ENCODE peak calls at places on chromosomes 11 and 22, in seven cellular contexts. P, Z, L, R, H, W and S are unnamed samples.

GRCh38 chr11:2586793-2587131 is 113.0 kb downstream of the KCNQ1OT1 start:
- DNase-seq in P (no peak), Z (no peak), L (peak; percentile 23), R (no peak), H (no peak), W (no peak), S (no peak)

GRCh38 chr11:112134473-112134872 is 29.4 kb downstream of the IL18 start:
- DNase-seq in P (no peak), Z (no peak), L (no peak), R (no peak), H (no peak), W (no peak), S (no peak)

GRCh38 chr11:119316729-119317591 is at the start of gene MCAM:
- DNase-seq in P (no peak), Z (peak; percentile 39), L (no peak), R (peak; percentile 33), H (peak; percentile 56), W (peak; percentile 50), S (no peak)

GRCh38 chr11:15371533-15371932 is 256.8 kb downstream of the INSC start:
- DNase-seq in P (no peak), Z (no peak), L (no peak), R (no peak), H (no peak), W (no peak), S (no peak)

GRCh38 chr11:85694385-85694980 is 8.5 kb upstream of the CCDC89 start:
- DNase-seq in P (no peak), Z (peak; percentile 70), L (no peak), R (peak; percentile 81), H (peak; percentile 73), W (no peak), S (peak; percentile 23)

GRCh38 chr11:132804258-132804657 is 728.0 kb downstream of the OPCML start:
- DNase-seq in P (no peak), Z (no peak), L (no peak), R (no peak), H (no peak), W (no peak), S (no peak)

GRCh38 chr11:111941963-111942362 is 4.8 kb downstream of the DIXDC1 start:
- DNase-seq in P (no peak), Z (no peak), L (no peak), R (no peak), H (peak; percentile 34), W (peak; percentile 51), S (no peak)

GRCh38 chr11:61488651-61489291 is 19.8 kb upstream of the LRRC10B start:
- DNase-seq in P (no peak), Z (peak; percentile 41), L (no peak), R (peak; percentile 45), H (peak; percentile 38), W (peak; percentile 81), S (no peak)

GRCh38 chr22:31230871-31231621 is 18.9 kb downstream of the LIMK2 start:
- DNase-seq in P (no peak), Z (peak; percentile 84), L (peak; percentile 66), R (peak; percentile 78), H (peak; percentile 74), W (no peak), S (no peak)

GRCh38 chr22:38718414-38718813 is 12.7 kb downstream of the GTPBP1 start:
- DNase-seq in P (no peak), Z (peak; percentile 82), L (no peak), R (peak; percentile 78), H (peak; percentile 96), W (no peak), S (no peak)

GRCh38 chr11:47553417-47553746 is 450 bp upstream of the CELF1 start:
- DNase-seq in P (no peak), Z (peak; percentile 55), L (no peak), R (no peak), H (peak; percentile 68), W (no peak), S (no peak)

GRCh38 chr11:305834-306211 is 1.8 kb upstream of the IFITM2 start:
- DNase-seq in P (no peak), Z (no peak), L (no peak), R (no peak), H (no peak), W (no peak), S (no peak)

GRCh38 chr11:2730323-2731284 is 30.8 kb upstream of the KCNQ1OT1 start:
- DNase-seq in P (no peak), Z (peak; percentile 20), L (no peak), R (no peak), H (no peak), W (no peak), S (no peak)

GRCh38 chr11:68513930-68514487 is 53.5 kb downstream of the PPP6R3 start:
- DNase-seq in P (no peak), Z (no peak), L (no peak), R (no peak), H (no peak), W (no peak), S (no peak)

DNA sequence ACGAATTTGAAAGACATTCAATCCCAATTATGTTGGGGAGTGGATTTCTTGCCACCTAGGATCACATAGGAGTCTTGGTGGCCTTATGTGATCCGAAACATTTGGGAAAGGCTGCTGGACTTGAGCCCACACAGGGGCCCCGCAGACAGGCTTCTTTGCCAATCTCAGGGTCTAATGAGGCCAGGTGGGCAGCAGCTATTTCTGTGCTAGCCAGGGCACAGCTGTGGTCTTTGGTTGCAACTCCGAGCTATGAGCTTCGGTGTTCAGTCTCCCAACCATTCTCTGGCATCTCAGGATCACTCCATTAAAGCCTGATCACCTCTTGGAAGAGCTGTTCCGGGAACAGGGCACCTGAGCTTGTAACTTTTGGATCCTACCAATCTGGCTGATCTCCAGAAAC is 84.4 kb downstream of the TP53I11 start:
- DNase-seq in P (no peak), Z (no peak), L (no peak), R (no peak), H (no peak), W (no peak), S (no peak)
- H3K4me3 ChIP-seq in P (no peak overlapping the region), Z (no peak overlapping the region), L (no peak overlapping the region), R (no peak overlapping the region), H (no peak overlapping the region), W (no peak overlapping the region), S (no peak overlapping the region)

GRCh38 chr11:8593455-8593854 is 573 bp downstream of the STK33 start:
- DNase-seq in P (no peak), Z (no peak), L (no peak), R (no peak), H (no peak), W (no peak), S (no peak)
- H3K4me3 ChIP-seq in P (peak overlapping the region; percentile 62), Z (no peak overlapping the region), L (peak overlapping the region; percentile 11), R (peak overlapping the region; percentile 62), H (peak overlapping the region; percentile 52), W (peak overlapping the region; percentile 77), S (peak overlapping the region; percentile 69)

GRCh38 chr11:9665749-9666148 is 1.9 kb downstream of the SWAP70 start:
- DNase-seq in P (no peak), Z (no peak), L (no peak), R (no peak), H (no peak), W (no peak), S (no peak)
- H3K4me3 ChIP-seq in P (no peak overlapping the region), Z (peak overlapping the region; percentile 95), L (no peak overlapping the region), R (peak overlapping the region; percentile 87), H (peak overlapping the region; percentile 84), W (peak overlapping the region; percentile 96), S (no peak overlapping the region)

DNA sequence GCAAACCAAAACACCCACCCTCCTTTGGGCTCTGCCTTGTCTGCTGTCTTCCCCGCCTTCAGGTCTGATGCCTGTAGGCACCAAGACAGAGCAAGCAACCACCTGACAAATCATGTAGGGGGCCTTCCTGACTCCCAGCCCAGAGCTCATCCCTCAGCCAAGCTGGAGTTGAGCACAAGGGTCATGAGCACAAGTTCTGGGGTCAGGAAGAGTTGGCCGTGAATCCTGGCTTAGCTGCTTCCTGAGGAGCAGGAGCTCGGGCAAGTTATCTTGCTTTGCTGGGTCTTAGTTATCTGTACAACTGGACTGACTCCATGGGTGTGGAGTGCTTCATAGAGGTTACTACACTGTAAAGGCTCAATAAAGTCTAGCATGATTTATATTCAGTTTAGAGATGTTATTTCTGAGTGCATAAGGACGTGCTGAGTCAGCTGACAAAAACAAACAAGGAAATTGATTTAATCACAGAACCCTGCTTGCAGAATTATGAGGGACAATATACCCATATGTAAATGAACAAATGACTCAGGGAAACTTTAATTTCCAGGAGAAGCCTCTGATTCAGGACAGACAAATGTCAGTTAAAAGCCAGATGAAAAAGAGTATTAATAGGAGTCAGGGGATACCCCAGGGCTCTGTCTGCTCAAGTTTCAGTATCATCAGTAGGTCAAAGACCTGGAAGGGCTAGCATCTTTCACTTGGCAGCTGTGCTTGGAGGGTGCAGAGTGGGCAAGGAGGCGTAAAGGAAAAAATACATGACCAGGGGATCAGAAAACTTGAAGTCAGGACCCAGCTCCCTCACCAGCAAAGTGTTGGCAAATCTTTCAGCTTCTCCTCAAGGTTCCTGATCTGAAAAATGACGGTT is 15.1 kb upstream of the APOA1 start:
- DNase-seq in P (peak; percentile 55), Z (peak; percentile 66), L (no peak), R (peak; percentile 65), H (peak; percentile 53), W (no peak), S (no peak)
- H3K4me3 ChIP-seq in P (no peak overlapping the region), Z (no peak overlapping the region), L (peak overlapping the region; percentile 36), R (no peak overlapping the region), H (no peak overlapping the region), W (no peak overlapping the region), S (no peak overlapping the region)

DNA sequence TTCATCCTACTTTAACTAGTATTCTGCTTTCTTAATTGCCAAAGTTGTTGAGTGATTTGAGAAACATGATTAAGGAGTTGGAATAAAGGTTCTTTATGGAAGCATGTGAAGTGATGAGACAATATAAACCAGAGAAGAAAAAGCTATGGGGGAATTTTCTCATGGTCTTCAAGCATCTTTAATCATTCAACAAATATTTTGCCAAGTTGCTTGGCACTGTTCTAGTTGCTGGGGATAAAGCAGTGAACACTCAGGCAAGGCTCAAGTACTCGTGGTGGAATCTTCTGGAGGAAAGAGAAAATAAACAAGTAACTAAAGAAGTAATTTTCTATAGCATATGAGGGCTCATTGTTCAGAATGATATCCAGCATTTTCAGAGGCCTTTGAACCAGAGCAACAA is 9.2 kb upstream of the PIWIL4 start:
- DNase-seq in P (no peak), Z (no peak), L (no peak), R (no peak), H (peak; percentile 63), W (no peak), S (no peak)
- H3K4me3 ChIP-seq in P (no peak overlapping the region), Z (no peak overlapping the region), L (no peak overlapping the region), R (no peak overlapping the region), H (peak overlapping the region; percentile 22), W (no peak overlapping the region), S (no peak overlapping the region)